ENCODE peak calls at places on chromosomes 7 and 10, in four cellular contexts. F, J, Q and N are unnamed samples.

GRCh38 chr7:1425292-1426136 is 33.8 kb downstream of the MICALL2 start:
- DNase-seq in F (no peak), J (no peak), Q (no peak), N (no peak)

GRCh38 chr7:76065016-76065612 is 17.2 kb downstream of the MDH2 start:
- DNase-seq in J (no peak), F (no peak), Q (no peak), N (no peak)

GRCh38 chr7:44114586-44115310 is 8.6 kb downstream of the POLD2 start:
- DNase-seq in F (no peak), J (no peak), Q (no peak), N (no peak)

GRCh38 chr10:104349623-104350142 is 4.0 kb upstream of the CFAP58 start:
- DNase-seq in Q (no peak), J (no peak), F (peak), N (no peak)

GRCh38 chr10:128429835-128430513 is 303.8 kb upstream of the MKI67 start:
- DNase-seq in J (no peak), Q (no peak), F (no peak), N (no peak)

GRCh38 chr7:151244156-151244870 is 4.2 kb downstream of the SMARCD3 start:
- DNase-seq in J (no peak), F (peak), Q (no peak), N (no peak)

GRCh38 chr7:91140982-91141381 is 123.3 kb upstream of the FZD1 start:
- DNase-seq in Q (no peak), J (no peak), F (no peak), N (no peak)

GRCh38 chr7:17236603-17237002 is 61.8 kb upstream of the AHR start:
- DNase-seq in J (no peak), Q (no peak), F (peak), N (no peak)

GRCh38 chr7:137462074-137462715 is 118.7 kb upstream of the PTN start:
- DNase-seq in Q (no peak), F (peak), J (no peak), N (no peak)

GRCh38 chr10:17003151-17003550 is 126.5 kb downstream of the CUBN start:
- DNase-seq in Q (peak), F (peak), J (no peak), N (peak)

GRCh38 chr7:44283381-44284211 is 41.8 kb downstream of the CAMK2B start:
- DNase-seq in J (peak), F (no peak), Q (peak), N (no peak)

GRCh38 chr7:152014722-152015121 is 10.8 kb upstream of the GALNT11 start:
- DNase-seq in F (no peak), Q (no peak), J (no peak), N (no peak)

GRCh38 chr7:47153571-47153970 is 428.3 kb downstream of the TNS3 start:
- DNase-seq in Q (no peak), J (no peak), F (no peak), N (no peak)

GRCh38 chr10:118255355-118255754 is 86.8 kb downstream of the FAM204A start:
- DNase-seq in J (no peak), F (no peak), Q (no peak), N (no peak)

GRCh38 chr10:119341236-119342016 is 134.1 kb downstream of the GRK5 start:
- DNase-seq in F (peak), J (no peak), Q (peak), N (no peak)

GRCh38 chr10:118173326-118173725 is 126.6 kb upstream of the RAB11FIP2 start:
- DNase-seq in Q (no peak), J (no peak), F (no peak), N (no peak)

GRCh38 chr7:2138146-2138765 is 94.5 kb downstream of the MAD1L1 start:
- DNase-seq in F (no peak), Q (no peak), J (no peak), N (no peak)

GRCh38 chr10:114914545-114914944 is 23.4 kb upstream of the TRUB1 start:
- DNase-seq in J (no peak), Q (no peak), F (no peak), N (no peak)

GRCh38 chr7:73812996-73813395 is 17.8 kb upstream of the CLDN4 start:
- DNase-seq in J (peak), F (no peak), Q (no peak), N (no peak)

GRCh38 chr10:110170142-110170887 is 37.1 kb upstream of the MXI1 start:
- DNase-seq in Q (no peak), F (no peak), J (no peak), N (no peak)

GRCh38 chr10:56082169-56082568 is 278.9 kb downstream of the ZWINT start:
- DNase-seq in J (no peak), F (no peak), Q (no peak), N (no peak)

GRCh38 chr10:85224366-85224960 is 896.1 kb downstream of the CCSER2 start:
- DNase-seq in F (no peak), Q (no peak), J (no peak), N (no peak)

GRCh38 chr10:13977861-13978843 is 352.6 kb downstream of the FRMD4A start:
- DNase-seq in F (peak), J (no peak), Q (no peak), N (peak)

GRCh38 chr7:18064242-18064838 is 36.7 kb upstream of the PRPS1L1 start:
- DNase-seq in J (no peak), Q (no peak), F (peak), N (no peak)

GRCh38 chr7:159098795-159099194 is 45.9 kb downstream of the VIPR2 start:
- DNase-seq in J (peak), Q (peak), F (no peak), N (no peak)

GRCh38 chr10:48724127-48724526 is 39.5 kb downstream of the WDFY4 start:
- DNase-seq in F (no peak), Q (no peak), J (no peak), N (no peak)
- H3K4me3 ChIP-seq in F (no peak), Q (no peak), J (no peak), N (no peak)

GRCh38 chr10:22617516-22617915 is 96.9 kb downstream of the PIP4K2A start:
- DNase-seq in F (no peak), Q (no peak), J (no peak), N (no peak)

GRCh38 chr10:22613011-22613410 is 101.4 kb downstream of the PIP4K2A start:
- DNase-seq in F (no peak), J (no peak), Q (no peak), N (no peak)

GRCh38 chr10:22618081-22618785 is 96.1 kb downstream of the PIP4K2A start:
- DNase-seq in F (peak), J (no peak), Q (no peak), N (no peak)

GRCh38 chr10:22615101-22615500 is 99.3 kb downstream of the PIP4K2A start:
- DNase-seq in Q (no peak), F (no peak), J (no peak), N (no peak)

GRCh38 chr10:22615819-22616499 is 98.4 kb downstream of the PIP4K2A start:
- DNase-seq in Q (no peak), J (peak), F (peak), N (no peak)
- H3K4me3 ChIP-seq in Q (no peak), J (no peak), F (no peak), N (no peak)

DNA sequence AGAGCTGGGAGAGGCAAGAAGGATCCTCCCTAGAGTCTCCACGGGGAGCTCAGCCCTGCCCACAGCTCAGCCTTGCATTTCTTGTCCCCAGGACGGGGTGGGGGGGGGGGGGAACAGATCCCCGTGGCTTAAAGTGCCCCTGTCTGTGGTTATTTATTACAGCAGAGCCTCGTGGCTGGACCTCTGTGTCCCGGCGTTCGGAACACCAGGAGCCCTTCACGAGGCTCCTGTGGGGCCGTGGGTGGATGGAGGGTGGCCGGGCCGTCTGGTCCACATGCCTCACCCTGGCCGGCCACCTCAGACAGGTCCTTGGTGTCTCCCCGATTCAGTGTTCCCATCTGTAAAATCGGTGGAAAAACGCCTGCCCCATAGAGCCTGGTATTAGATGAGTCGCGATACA is 37.9 kb downstream of the FAM20C start:
- DNase-seq in Q (no peak), J (no peak), F (no peak), N (no peak)
- H3K4me3 ChIP-seq in Q (no peak), J (no peak), F (no peak), N (no peak)

DNA sequence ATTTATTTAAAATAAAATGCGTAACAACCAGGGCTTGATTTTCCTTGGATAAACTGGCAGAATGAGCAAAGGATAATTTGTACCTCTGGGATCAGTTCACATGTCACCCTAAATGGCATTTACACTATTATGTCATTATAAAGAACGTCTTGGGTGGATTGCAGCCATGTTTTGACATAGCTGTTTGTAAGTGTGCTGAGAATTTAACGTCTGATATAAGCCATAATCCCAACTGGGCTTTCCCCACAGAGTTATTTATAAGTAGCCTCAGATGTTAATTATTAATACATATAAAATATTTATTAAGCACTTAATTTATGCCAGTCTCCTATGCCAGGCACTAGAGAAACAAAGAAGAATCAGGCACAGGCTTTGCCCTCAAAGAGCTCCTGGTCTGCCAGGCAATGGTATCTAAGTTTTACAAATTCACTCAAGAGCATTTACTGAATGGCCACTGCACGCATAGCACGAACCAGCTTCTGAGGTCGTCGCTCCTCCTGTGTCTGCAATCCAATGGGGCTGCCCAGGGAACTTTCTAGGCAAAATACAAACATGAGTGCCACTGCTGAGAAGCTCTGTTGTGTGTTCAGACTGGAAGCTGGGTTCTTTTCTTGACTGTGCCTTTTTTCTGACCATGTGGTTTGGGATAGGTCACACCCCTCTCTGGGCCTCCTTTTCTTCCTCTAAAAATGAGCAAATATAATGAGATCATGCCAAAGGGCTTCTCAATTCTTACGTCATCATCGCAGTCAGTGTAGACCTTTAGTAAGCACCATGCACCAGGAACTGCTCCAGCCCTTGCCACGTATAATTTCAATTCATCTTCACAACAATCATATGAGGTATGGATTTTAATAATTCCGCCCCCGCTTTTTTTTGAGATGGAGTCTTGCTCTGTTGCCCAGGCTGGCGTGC is 11.3 kb upstream of the CTBP2 start:
- DNase-seq in F (no peak), J (no peak), Q (no peak), N (no peak)
- H3K4me3 ChIP-seq in F (no peak), J (no peak), Q (no peak), N (no peak)

GRCh38 chr10:102713483-102713813 is 749 bp downstream of the ARL3 start:
- DNase-seq in J (no peak), F (no peak), Q (no peak), N (no peak)

GRCh38 chr10:102714621-102715455 is at the start of gene SFXN2:
- DNase-seq in J (no peak), F (no peak), Q (no peak), N (no peak)

GRCh38 chr10:102718220-102718619 is 3.8 kb downstream of the SFXN2 start:
- DNase-seq in Q (peak), F (peak), J (no peak), N (no peak)

GRCh38 chr10:102713814-102714620 is at the start of gene ARL3:
- DNase-seq in F (peak), J (peak), Q (peak), N (peak)

DNA sequence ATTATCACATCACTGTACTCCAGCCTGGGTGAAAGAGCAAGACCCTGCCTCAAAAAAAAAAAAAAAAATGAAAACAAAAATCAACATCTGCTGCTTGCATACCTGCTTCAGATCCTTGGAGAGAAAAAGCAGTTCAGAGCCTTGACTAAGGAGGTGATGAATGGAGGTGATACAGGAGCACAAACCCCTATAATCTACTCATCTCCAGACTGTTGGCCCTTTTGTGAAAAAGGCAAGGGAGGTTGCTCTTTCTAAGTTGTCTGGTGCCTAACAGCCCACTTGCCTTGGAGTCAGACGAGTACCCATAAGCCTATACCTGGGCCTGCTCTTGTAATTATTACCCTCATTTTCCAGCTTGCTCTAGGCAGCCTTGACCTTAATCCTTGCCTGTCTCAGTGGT is 1.4 kb downstream of the SFXN2 start:
- DNase-seq in J (no peak), Q (no peak), F (no peak), N (no peak)
- H3K4me3 ChIP-seq in J (no peak), Q (no peak), F (no peak), N (no peak)

GRCh38 chr10:8026349-8027259 is 27.9 kb upstream of the GATA3 start:
- DNase-seq in J (no peak), F (no peak), Q (no peak), N (no peak)
- H3K4me3 ChIP-seq in J (no peak), F (no peak), Q (no peak), N (peak)

GRCh38 chr7:134932707-134933370 is 53.5 kb upstream of the AGBL3 start:
- DNase-seq in Q (no peak), F (peak), J (peak), N (no peak)
- H3K4me3 ChIP-seq in Q (no peak), F (no peak), J (no peak), N (no peak)

DNA sequence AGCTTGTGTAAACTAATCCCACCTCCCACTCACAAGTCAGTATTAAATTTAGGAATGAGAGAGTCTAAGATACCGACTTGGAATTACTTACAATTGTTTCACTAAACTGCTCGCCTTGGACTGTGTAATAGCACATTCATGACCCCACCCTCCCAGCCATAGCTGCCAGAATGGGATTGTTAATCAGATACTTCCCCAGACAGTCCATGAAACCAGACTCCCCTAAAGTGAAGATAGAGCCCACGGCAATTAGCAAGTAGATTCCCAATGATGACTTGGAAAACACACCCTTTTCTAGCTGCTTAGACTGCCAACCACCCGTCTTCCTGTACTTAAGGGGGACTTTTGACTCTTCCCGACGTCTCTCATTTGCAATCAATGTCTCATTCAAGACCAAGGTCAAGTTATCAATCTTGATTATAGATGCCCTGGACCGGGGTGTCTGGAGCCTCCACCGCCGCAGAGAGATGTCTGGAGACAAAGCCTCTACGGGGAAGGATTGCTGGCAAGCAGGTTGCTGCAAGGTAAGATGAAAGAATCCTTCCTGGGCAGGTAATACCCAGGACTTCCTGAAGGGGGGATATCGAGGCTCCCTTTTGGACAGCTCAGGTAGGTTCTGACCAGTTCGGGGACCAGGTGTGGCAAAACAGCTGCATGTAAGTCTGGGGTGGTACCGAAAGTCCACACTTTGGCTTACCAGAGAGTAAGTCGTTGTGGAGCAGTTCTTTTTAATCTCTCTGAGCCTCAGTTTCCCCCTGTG is 12.6 kb upstream of the CUX1 start:
- DNase-seq in F (no peak), Q (no peak), J (no peak), N (no peak)
- H3K4me3 ChIP-seq in F (no peak), Q (no peak), J (no peak), N (no peak)